ENCODE peak calls at places on chromosomes 3 and 15, in seven cellular contexts. W is AG20443, D is esophagus squamous epithelium, C is neural crest cell, Z is kidney glomerular epithelial cell, H is ELR, T is esophagus muscularis mucosa. I is an unnamed sample.

GRCh38 chr15:35519536-35520149 is 26.3 kb downstream of the DPH6 start:
- DNase-seq in W (no peak), D (no peak), C (no peak), Z (peak; percentile 68), H (peak; percentile 62), T (no peak), I (no peak)

GRCh38 chr3:134134240-134134639 is 104.5 kb upstream of the SLCO2A1 start:
- DNase-seq in W (no peak), D (no peak), C (no peak), Z (no peak), H (peak; percentile 8), T (no peak), I (no peak)

GRCh38 chr3:120678331-120678845 is 3.7 kb downstream of the HGD start:
- DNase-seq in W (peak; percentile 65), D (no peak), C (no peak), Z (peak; percentile 92), H (peak; percentile 57), T (peak; percentile 68), I (no peak)

GRCh38 chr15:68404056-68404798 is 27.7 kb downstream of the ITGA11 start:
- DNase-seq in W (no peak), D (no peak), C (no peak), Z (no peak), H (no peak), T (peak; percentile 78), I (no peak)

GRCh38 chr3:52091566-52092290 is 35.4 kb upstream of the DUSP7 start:
- DNase-seq in W (peak; percentile 66), D (no peak), C (no peak), Z (peak; percentile 5), H (no peak), T (no peak), I (peak; percentile 34)

GRCh38 chr15:69748700-69749099 is 296.1 kb downstream of the RPLP1 start:
- DNase-seq in W (no peak), D (no peak), C (no peak), Z (no peak), H (no peak), T (no peak), I (no peak)

GRCh38 chr3:183892610-183893214 is 8.0 kb upstream of the PARL start:
- DNase-seq in W (no peak), D (no peak), C (no peak), Z (no peak), H (no peak), T (no peak), I (no peak)

GRCh38 chr3:13564751-13565560 is 16.0 kb downstream of the FBLN2 start:
- DNase-seq in W (no peak), D (no peak), C (no peak), Z (no peak), H (no peak), T (no peak), I (peak; percentile 72)

GRCh38 chr3:179955798-179956197 is 80.9 kb downstream of the PEX5L start:
- DNase-seq in W (no peak), D (no peak), C (no peak), Z (no peak), H (peak; percentile 47), T (no peak), I (no peak)

GRCh38 chr15:41289953-41290352 is 42.4 kb downstream of the OIP5 start:
- DNase-seq in W (no peak), D (no peak), C (no peak), Z (no peak), H (no peak), T (no peak), I (no peak)

GRCh38 chr15:56496635-56497034 is 31.7 kb upstream of the MNS1 start:
- DNase-seq in W (peak; percentile 75), D (no peak), C (no peak), Z (peak; percentile 64), H (peak; percentile 78), T (no peak), I (no peak)

GRCh38 chr15:66047321-66048024 is 178.2 kb downstream of the RAB11A start:
- DNase-seq in W (no peak), D (no peak), C (no peak), Z (no peak), H (no peak), T (no peak), I (no peak)

GRCh38 chr3:38479431-38480092 is 16.6 kb upstream of the EXOG start:
- DNase-seq in W (peak; percentile 91), D (no peak), C (peak; percentile 41), Z (peak; percentile 70), H (peak; percentile 68), T (peak; percentile 89), I (no peak)

GRCh38 chr3:73060302-73060723 is 1.1 kb upstream of the EBLN2 start:
- DNase-seq in W (no peak), D (no peak), C (no peak), Z (no peak), H (no peak), T (no peak), I (no peak)

GRCh38 chr3:256501-256900 is 59.9 kb downstream of the CHL1 start:
- DNase-seq in W (no peak), D (no peak), C (no peak), Z (no peak), H (no peak), T (no peak), I (no peak)

GRCh38 chr3:120093119-120093922 is 926 bp downstream of the GSK3B start:
- DNase-seq in W (no peak), D (no peak), C (no peak), Z (peak; percentile 25), H (peak; percentile 92), T (no peak), I (no peak)

GRCh38 chr15:67781907-67782559 is 43.3 kb upstream of the SKOR1 start:
- DNase-seq in W (no peak), D (no peak), C (no peak), Z (no peak), H (no peak), T (no peak), I (no peak)

GRCh38 chr3:177932750-177933660 is 603.2 kb upstream of the KCNMB2 start:
- DNase-seq in W (peak; percentile 16), D (no peak), C (no peak), Z (no peak), H (no peak), T (no peak), I (no peak)

I was measured in chondrocyte.